ENCODE peak calls at places on chromosomes 12 and 14, in seven cellular contexts. F is EL; P is BJ; B is HTR-8/SVneo; D is stimulated activated CD8-positive, alpha-beta memory T cell treated with anti-CD3 and anti-CD28 coated beads, Interleukin-4, amount 100 ng/mL, for 4 hours; Y is GM12892; C is mesenteric fat pad. O is an unnamed sample.

GRCh38 chr14:60183724-60184596 is 18.8 kb upstream of the DHRS7 start:
- DNase-seq in F (peak), P (no peak), B (peak), D (no peak), Y (no peak), C (no peak), O (no peak)

GRCh38 chr12:25585021-25585523 is 32.0 kb upstream of the LMNTD1 start:
- DNase-seq in F (no peak), P (no peak), B (no peak), D (no peak), Y (no peak), C (no peak), O (no peak)

GRCh38 chr14:54207075-54207474 is 189.7 kb upstream of the CDKN3 start:
- DNase-seq in F (peak), P (no peak), B (no peak), D (no peak), Y (no peak), C (no peak), O (no peak)

GRCh38 chr12:60421741-60422140 is 825.9 kb downstream of the SLC16A7 start:
- DNase-seq in F (peak), P (no peak), B (no peak), D (no peak), Y (no peak), C (no peak), O (no peak)

GRCh38 chr14:102923201-102923919 is 897 bp downstream of the AMN start:
- DNase-seq in F (no peak), P (no peak), B (no peak), D (no peak), Y (no peak), C (no peak), O (no peak)

GRCh38 chr12:64889434-64890216 is 65.2 kb downstream of the TBC1D30 start:
- DNase-seq in F (peak), P (no peak), B (no peak), D (no peak), Y (no peak), C (no peak), O (no peak)

GRCh38 chr14:54650331-54651017 is 83.5 kb downstream of the SAMD4A start:
- DNase-seq in F (peak), P (peak), B (no peak), D (no peak), Y (no peak), C (no peak), O (peak)

GRCh38 chr12:12952036-12952435 is at the start of gene GPRC5D:
- DNase-seq in F (no peak), P (no peak), B (no peak), D (no peak), Y (no peak), C (no peak), O (no peak)

GRCh38 chr14:59161571-59162175 is 26.8 kb upstream of the DAAM1 start:
- DNase-seq in F (peak), P (peak), B (peak), D (no peak), Y (peak), C (no peak), O (peak)

GRCh38 chr12:6764011-6764828 is 1.9 kb upstream of the PTMS start:
- DNase-seq in F (peak), P (peak), B (peak), D (no peak), Y (peak), C (peak), O (peak)

GRCh38 chr12:53749986-53750811 is 1.6 kb downstream of the CISTR start:
- DNase-seq in F (no peak), P (no peak), B (no peak), D (no peak), Y (no peak), C (no peak), O (no peak)

GRCh38 chr14:99968156-99968920 is 96.9 kb upstream of the EVL start:
- DNase-seq in F (peak), P (peak), B (no peak), D (no peak), Y (no peak), C (no peak), O (peak)

GRCh38 chr12:57590892-57591566 is at the start of gene PIP4K2C:
- DNase-seq in F (peak), P (no peak), B (peak), D (peak), Y (peak), C (peak), O (peak)

GRCh38 chr12:32727237-32727636 is 28.5 kb downstream of the YARS2 start:
- DNase-seq in F (no peak), P (no peak), B (no peak), D (no peak), Y (no peak), C (no peak), O (no peak)

GRCh38 chr14:95260537-95261440 is 58.9 kb downstream of the CLMN start:
- DNase-seq in F (no peak), P (no peak), B (no peak), D (no peak), Y (no peak), C (peak), O (no peak)

GRCh38 chr12:107322063-107322462 is 228.7 kb upstream of the CRY1 start:
- DNase-seq in F (no peak), P (no peak), B (no peak), D (no peak), Y (no peak), C (no peak), O (no peak)